ENCODE peak calls at places on chromosomes 1 and 21, in nine cellular contexts. One of them, this sample, is unnamed.

GRCh38 chr1:236654957-236655356 is 31.3 kb upstream of the ACTN2 start:
- DNase-seq in Ammon's horn: peak
- DNase-seq in Calu3: no peak
- DNase-seq in T-helper 17 cell: no peak
- DNase-seq in psoas muscle: no peak
- DNase-seq in CD8-positive, alpha-beta memory T cell: no peak
- DNase-seq in NCI-H187 treated with DMSO at 0.1 percent for 48 hours: no peak
- DNase-seq in ELR: no peak
- DNase-seq in A172: peak
- DNase-seq in this sample: no peak

GRCh38 chr1:75136921-75137641 is 2.9 kb downstream of the LHX8 start:
- DNase-seq in Ammon's horn: no peak
- DNase-seq in Calu3: no peak
- DNase-seq in T-helper 17 cell: no peak
- DNase-seq in psoas muscle: no peak
- DNase-seq in CD8-positive, alpha-beta memory T cell: no peak
- DNase-seq in NCI-H187 treated with DMSO at 0.1 percent for 48 hours: no peak
- DNase-seq in ELR: peak
- DNase-seq in A172: no peak
- DNase-seq in this sample: no peak

GRCh38 chr1:210706246-210706645 is 377.5 kb downstream of the HHAT start:
- DNase-seq in Ammon's horn: no peak
- DNase-seq in Calu3: no peak
- DNase-seq in T-helper 17 cell: no peak
- DNase-seq in psoas muscle: no peak
- DNase-seq in CD8-positive, alpha-beta memory T cell: no peak
- DNase-seq in NCI-H187 treated with DMSO at 0.1 percent for 48 hours: no peak
- DNase-seq in ELR: no peak
- DNase-seq in A172: no peak
- DNase-seq in this sample: no peak

GRCh38 chr1:184649500-184649899 is 105.2 kb downstream of the EDEM3 start:
- DNase-seq in Ammon's horn: peak
- DNase-seq in Calu3: no peak
- DNase-seq in T-helper 17 cell: no peak
- DNase-seq in psoas muscle: no peak
- DNase-seq in CD8-positive, alpha-beta memory T cell: no peak
- DNase-seq in NCI-H187 treated with DMSO at 0.1 percent for 48 hours: no peak
- DNase-seq in ELR: no peak
- DNase-seq in A172: peak
- DNase-seq in this sample: no peak

GRCh38 chr1:78277253-78277652 is 213.5 kb upstream of the PTGFR start:
- DNase-seq in Ammon's horn: no peak
- DNase-seq in Calu3: peak
- DNase-seq in T-helper 17 cell: no peak
- DNase-seq in psoas muscle: no peak
- DNase-seq in CD8-positive, alpha-beta memory T cell: no peak
- DNase-seq in NCI-H187 treated with DMSO at 0.1 percent for 48 hours: no peak
- DNase-seq in ELR: peak
- DNase-seq in A172: peak
- DNase-seq in this sample: peak

GRCh38 chr1:227994632-227995300 is 12.0 kb upstream of the WNT3A start:
- DNase-seq in Ammon's horn: no peak
- DNase-seq in Calu3: no peak
- DNase-seq in T-helper 17 cell: no peak
- DNase-seq in psoas muscle: no peak
- DNase-seq in CD8-positive, alpha-beta memory T cell: no peak
- DNase-seq in NCI-H187 treated with DMSO at 0.1 percent for 48 hours: no peak
- DNase-seq in ELR: no peak
- DNase-seq in A172: no peak
- DNase-seq in this sample: no peak

GRCh38 chr1:110024613-110025012 is 9.8 kb upstream of the STRIP1 start:
- DNase-seq in Ammon's horn: no peak
- DNase-seq in Calu3: no peak
- DNase-seq in T-helper 17 cell: no peak
- DNase-seq in psoas muscle: no peak
- DNase-seq in CD8-positive, alpha-beta memory T cell: no peak
- DNase-seq in NCI-H187 treated with DMSO at 0.1 percent for 48 hours: no peak
- DNase-seq in ELR: no peak
- DNase-seq in A172: no peak
- DNase-seq in this sample: no peak

GRCh38 chr1:160837558-160838205 is 25.0 kb downstream of the CD244 start:
- DNase-seq in Ammon's horn: peak
- DNase-seq in Calu3: peak
- DNase-seq in T-helper 17 cell: peak
- DNase-seq in psoas muscle: no peak
- DNase-seq in CD8-positive, alpha-beta memory T cell: peak
- DNase-seq in NCI-H187 treated with DMSO at 0.1 percent for 48 hours: peak
- DNase-seq in ELR: peak
- DNase-seq in A172: peak
- DNase-seq in this sample: no peak

GRCh38 chr1:66313446-66313845 is 220.5 kb upstream of the SGIP1 start:
- DNase-seq in Ammon's horn: no peak
- DNase-seq in Calu3: no peak
- DNase-seq in T-helper 17 cell: no peak
- DNase-seq in psoas muscle: no peak
- DNase-seq in CD8-positive, alpha-beta memory T cell: no peak
- DNase-seq in NCI-H187 treated with DMSO at 0.1 percent for 48 hours: no peak
- DNase-seq in ELR: peak
- DNase-seq in A172: no peak
- DNase-seq in this sample: peak

GRCh38 chr21:24259241-24259640 is 1348.0 kb downstream of the MRPL39 start:
- DNase-seq in Ammon's horn: no peak
- DNase-seq in Calu3: no peak
- DNase-seq in T-helper 17 cell: no peak
- DNase-seq in psoas muscle: no peak
- DNase-seq in CD8-positive, alpha-beta memory T cell: no peak
- DNase-seq in NCI-H187 treated with DMSO at 0.1 percent for 48 hours: no peak
- DNase-seq in ELR: peak
- DNase-seq in A172: no peak
- DNase-seq in this sample: no peak